ENCODE peak calls at places on chromosomes 5 and 9, in ten cellular contexts. P is WERI-Rb-1, F is esophagus squamous epithelium, B is tibial artery, R is tibial nerve, M is hepatocyte, L is suprapubic skin, C is right atrium auricular region, T is Peyer's patch, V is ascending aorta. N is an unnamed sample. For H3K9me3, the result is how much of the 10 kb centered on the place peaks cover.

GRCh38 chr5:57332350-57332749 is 150.3 kb downstream of the ACTBL2 start:
- DNase-seq in M (no peak), F (no peak), L (no peak), C (no peak), B (no peak), V (no peak), P (no peak), R (no peak), T (no peak), N (no peak)

GRCh38 chr9:91546574-91546973 is 122.9 kb upstream of the NFIL3 start:
- DNase-seq in V (no peak), F (no peak), T (no peak), R (no peak), L (no peak), P (no peak), M (no peak), B (no peak), C (no peak), N (no peak)

GRCh38 chr9:91130796-91131318 is 230.9 kb downstream of the AUH start:
- DNase-seq in L (no peak), P (no peak), F (no peak), C (no peak), M (no peak), B (no peak), T (no peak), V (no peak), R (no peak), N (no peak)

GRCh38 chr5:180173875-180174586 is 35.0 kb downstream of the RASGEF1C start:
- DNase-seq in T (no peak), M (no peak), B (no peak), L (no peak), R (no peak), F (no peak), V (no peak), P (no peak), C (no peak), N (no peak)

GRCh38 chr9:89359018-89359417 is 40.7 kb downstream of the SECISBP2 start:
- DNase-seq in B (no peak), F (no peak), L (no peak), T (no peak), P (peak), C (no peak), M (no peak), R (no peak), V (no peak), N (no peak)

GRCh38 chr9:90600029-90600428 is 42.6 kb downstream of the DIRAS2 start:
- DNase-seq in V (no peak), F (no peak), C (no peak), T (no peak), P (peak), M (no peak), R (no peak), B (no peak), L (no peak), N (peak)

GRCh38 chr5:151258771-151259170 is 5.8 kb downstream of the GM2A start:
- DNase-seq in R (no peak), V (no peak), M (no peak), L (peak), F (no peak), C (no peak), T (no peak), P (no peak), B (no peak), N (no peak)

GRCh38 chr5:151471276-151471675 is 23.9 kb downstream of the SLC36A1 start:
- DNase-seq in V (no peak), R (no peak), B (no peak), C (no peak), F (no peak), P (no peak), M (no peak), L (no peak), T (no peak), N (no peak)

GRCh38 chr9:99822596-99823391 is 1.1 kb downstream of the NR4A3 start:
- DNase-seq in C (no peak), R (peak), B (peak), M (peak), P (peak), L (peak), V (peak), F (no peak), T (peak), N (peak)

DNA sequence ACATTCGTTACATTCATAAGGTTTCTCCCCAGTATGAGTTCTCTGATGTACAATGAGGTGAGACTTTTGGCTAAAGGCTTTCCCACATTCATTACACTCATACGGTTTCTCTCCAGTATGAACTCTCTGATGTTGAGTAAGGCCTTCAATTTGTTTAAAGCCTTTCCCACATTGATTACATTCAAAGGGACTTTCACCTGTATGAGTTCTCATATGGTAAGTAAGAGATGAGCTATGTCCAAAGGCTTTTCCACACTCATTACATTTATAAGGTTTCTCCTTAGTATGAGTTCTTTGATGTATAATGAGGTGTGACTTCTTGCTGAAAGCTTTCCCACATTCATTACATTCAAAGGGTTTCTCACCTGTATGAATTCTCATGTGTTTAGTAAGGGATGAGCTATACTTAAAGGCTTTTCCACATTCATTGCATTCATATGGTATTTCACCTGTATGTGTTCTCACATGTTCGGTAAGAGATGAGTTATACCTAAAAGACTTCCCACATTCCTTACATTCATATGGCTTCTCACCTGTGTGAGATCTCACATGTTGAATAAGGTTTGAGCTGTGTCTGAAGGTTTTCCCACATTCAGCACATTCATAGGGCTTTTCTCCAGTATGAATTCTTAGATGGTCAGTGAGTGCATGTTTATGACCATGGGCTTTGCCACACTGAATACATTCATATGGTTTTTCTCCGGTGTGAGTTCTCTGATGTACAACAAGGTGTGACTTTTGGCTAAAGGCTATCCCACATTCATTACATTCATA is 13.5 kb downstream of the ZFP37 start:
- DNase-seq in B (no peak), T (no peak), R (no peak), V (no peak), C (no peak), F (no peak), L (no peak), P (no peak), M (no peak), N (no peak)
- H3K9me3 ChIP-seq in B (half or more), T (under half), R (half or more), V (half or more), C (half or more), F (half or more), L (half or more), P (half or more), M (half or more), N (half or more)

GRCh38 chr9:97322105-97322504 is 14.6 kb downstream of the CCDC180 start:
- DNase-seq in V (no peak), M (no peak), B (no peak), R (no peak), C (no peak), L (no peak), F (no peak), T (no peak), P (no peak), N (no peak)
- H3K27ac ChIP-seq in V (no peak), M (no peak), B (no peak), R (no peak), C (no peak), L (no peak), F (no peak), T (no peak), P (no peak), N (no peak)

GRCh38 chr5:157400741-157401140 is 59.3 kb upstream of the NIPAL4 start:
- DNase-seq in L (no peak), P (no peak), C (no peak), V (no peak), T (no peak), F (no peak), R (no peak), B (no peak), M (no peak), N (no peak)
- H3K9me3 ChIP-seq in L (under half), P (under half), C (under half), V (under half), T (under half), F (under half), R (under half), B (under half), M (under half), N (under half)

GRCh38 chr9:128918921-128919320 is 1.9 kb upstream of the PHYHD1 start:
- DNase-seq in P (no peak), L (no peak), R (no peak), V (no peak), M (no peak), T (no peak), C (no peak), F (no peak), B (no peak), N (peak)
- H3K27ac ChIP-seq in P (peak), L (peak), R (peak), V (peak), M (no peak), T (no peak), C (peak), F (peak), B (peak), N (no peak)